ENCODE peak calls at places on chromosomes 5 and 9, in seven cellular contexts. One of them, this sample, is unnamed.

GRCh38 chr5:145540375-145540774 is 294.8 kb downstream of the PRELID2 start:
- DNase-seq in non-pigmented ciliary epithelial cell: no peak
- DNase-seq in IMR-90: peak; percentile 33
- DNase-seq in activated naive CD4-positive, alpha-beta T cell treated with Interleukin-2 at 50 U/mL for 16 hours: no peak
- DNase-seq in amniotic epithelial cell: no peak
- DNase-seq in H54: no peak
- DNase-seq in EH: peak; percentile 28
- DNase-seq in this sample: no peak

GRCh38 chr5:124737651-124738050 is 8.8 kb downstream of the ZNF608 start:
- DNase-seq in non-pigmented ciliary epithelial cell: no peak
- DNase-seq in IMR-90: no peak
- DNase-seq in activated naive CD4-positive, alpha-beta T cell treated with Interleukin-2 at 50 U/mL for 16 hours: no peak
- DNase-seq in amniotic epithelial cell: no peak
- DNase-seq in H54: no peak
- DNase-seq in EH: no peak
- DNase-seq in this sample: no peak

GRCh38 chr5:52808316-52808901 is 20.7 kb downstream of the ITGA1 start:
- DNase-seq in non-pigmented ciliary epithelial cell: no peak
- DNase-seq in IMR-90: peak; percentile 29
- DNase-seq in activated naive CD4-positive, alpha-beta T cell treated with Interleukin-2 at 50 U/mL for 16 hours: no peak
- DNase-seq in amniotic epithelial cell: peak; percentile 81
- DNase-seq in H54: no peak
- DNase-seq in EH: peak; percentile 72
- DNase-seq in this sample: no peak

GRCh38 chr5:34976347-34976746 is 47.0 kb downstream of the DNAJC21 start:
- DNase-seq in non-pigmented ciliary epithelial cell: no peak
- DNase-seq in IMR-90: no peak
- DNase-seq in activated naive CD4-positive, alpha-beta T cell treated with Interleukin-2 at 50 U/mL for 16 hours: no peak
- DNase-seq in amniotic epithelial cell: no peak
- DNase-seq in H54: no peak
- DNase-seq in EH: no peak
- DNase-seq in this sample: no peak

GRCh38 chr5:58056546-58056945 is 403.3 kb downstream of the PLK2 start:
- DNase-seq in non-pigmented ciliary epithelial cell: peak; percentile 37
- DNase-seq in IMR-90: peak; percentile 43
- DNase-seq in activated naive CD4-positive, alpha-beta T cell treated with Interleukin-2 at 50 U/mL for 16 hours: no peak
- DNase-seq in amniotic epithelial cell: peak; percentile 40
- DNase-seq in H54: no peak
- DNase-seq in EH: peak; percentile 65
- DNase-seq in this sample: no peak

GRCh38 chr9:3256571-3256970 is 269.2 kb downstream of the RFX3 start:
- DNase-seq in non-pigmented ciliary epithelial cell: no peak
- DNase-seq in IMR-90: peak; percentile 29
- DNase-seq in activated naive CD4-positive, alpha-beta T cell treated with Interleukin-2 at 50 U/mL for 16 hours: no peak
- DNase-seq in amniotic epithelial cell: peak; percentile 61
- DNase-seq in H54: no peak
- DNase-seq in EH: no peak
- DNase-seq in this sample: no peak

GRCh38 chr9:118732998-118733397 is 636.2 kb downstream of the BRINP1 start:
- DNase-seq in non-pigmented ciliary epithelial cell: no peak
- DNase-seq in IMR-90: no peak
- DNase-seq in activated naive CD4-positive, alpha-beta T cell treated with Interleukin-2 at 50 U/mL for 16 hours: no peak
- DNase-seq in amniotic epithelial cell: no peak
- DNase-seq in H54: no peak
- DNase-seq in EH: no peak
- DNase-seq in this sample: no peak

GRCh38 chr5:78360674-78361225 is 333 bp downstream of the SCAMP1 start:
- DNase-seq in non-pigmented ciliary epithelial cell: no peak
- DNase-seq in IMR-90: no peak
- DNase-seq in activated naive CD4-positive, alpha-beta T cell treated with Interleukin-2 at 50 U/mL for 16 hours: peak; percentile 74
- DNase-seq in amniotic epithelial cell: no peak
- DNase-seq in H54: peak; percentile 21
- DNase-seq in EH: peak; percentile 8
- DNase-seq in this sample: peak; percentile 63

GRCh38 chr5:79595086-79595485 is 17.2 kb upstream of the TENT2 start:
- DNase-seq in non-pigmented ciliary epithelial cell: no peak
- DNase-seq in IMR-90: no peak
- DNase-seq in activated naive CD4-positive, alpha-beta T cell treated with Interleukin-2 at 50 U/mL for 16 hours: no peak
- DNase-seq in amniotic epithelial cell: peak; percentile 60
- DNase-seq in H54: no peak
- DNase-seq in EH: no peak
- DNase-seq in this sample: no peak

GRCh38 chr5:178589180-178590140 is 733 bp downstream of the COL23A1 start:
- DNase-seq in non-pigmented ciliary epithelial cell: no peak
- DNase-seq in IMR-90: peak; percentile 11
- DNase-seq in activated naive CD4-positive, alpha-beta T cell treated with Interleukin-2 at 50 U/mL for 16 hours: no peak
- DNase-seq in amniotic epithelial cell: peak; percentile 4
- DNase-seq in H54: no peak
- DNase-seq in EH: no peak
- DNase-seq in this sample: no peak

GRCh38 chr5:125412561-125413535 is 666.4 kb upstream of the ZNF608 start:
- DNase-seq in non-pigmented ciliary epithelial cell: peak; percentile 65
- DNase-seq in IMR-90: peak; percentile 91
- DNase-seq in activated naive CD4-positive, alpha-beta T cell treated with Interleukin-2 at 50 U/mL for 16 hours: no peak
- DNase-seq in amniotic epithelial cell: peak; percentile 80
- DNase-seq in H54: peak; percentile 33
- DNase-seq in EH: peak; percentile 67
- DNase-seq in this sample: no peak

GRCh38 chr5:32504923-32505596 is 60.5 kb upstream of the ZFR start:
- DNase-seq in non-pigmented ciliary epithelial cell: peak; percentile 43
- DNase-seq in IMR-90: peak; percentile 94
- DNase-seq in activated naive CD4-positive, alpha-beta T cell treated with Interleukin-2 at 50 U/mL for 16 hours: no peak
- DNase-seq in amniotic epithelial cell: peak; percentile 93
- DNase-seq in H54: no peak
- DNase-seq in EH: peak; percentile 98
- DNase-seq in this sample: peak; percentile 19

GRCh38 chr9:93107151-93107824 is 11.3 kb downstream of the CARD19 start:
- DNase-seq in non-pigmented ciliary epithelial cell: no peak
- DNase-seq in IMR-90: no peak
- DNase-seq in activated naive CD4-positive, alpha-beta T cell treated with Interleukin-2 at 50 U/mL for 16 hours: no peak
- DNase-seq in amniotic epithelial cell: no peak
- DNase-seq in H54: no peak
- DNase-seq in EH: no peak
- DNase-seq in this sample: no peak

This sample was measured in DND-41.